ENCODE peak calls at places on chromosomes 1 and 21, in eight cellular contexts. I is MCF 10A; V is T-cell; M is KG1; E is activated T-helper 1 cell treated with anti-CD3 and anti-CD28 coated beads, Interleukin-2, amount 50 U/mL, for 16 hours; F is heart right ventricle; R is MV-4-11; A is pancreas. J is an unnamed sample.

GRCh38 chr21:39181205-39181818 is 1.9 kb downstream of the PSMG1 start:
- DNase-seq in I (no peak), V (no peak), M (no peak), E (no peak), F (no peak), R (no peak), A (no peak), J (no peak)

GRCh38 chr1:87428883-87429282 is 100.2 kb downstream of the LMO4 start:
- DNase-seq in I (no peak), V (no peak), M (no peak), E (no peak), F (no peak), R (no peak), A (no peak), J (no peak)

GRCh38 chr1:46491500-46492268 is 2.0 kb downstream of the DMBX1 start:
- DNase-seq in I (no peak), V (no peak), M (no peak), E (no peak), F (no peak), R (no peak), A (no peak), J (no peak)

GRCh38 chr1:119782541-119783338 is 14.0 kb upstream of the HMGCS2 start:
- DNase-seq in I (peak), V (no peak), M (no peak), E (no peak), F (no peak), R (no peak), A (no peak), J (no peak)

GRCh38 chr21:17858764-17859163 is 39.6 kb upstream of the C21orf91 start:
- DNase-seq in I (no peak), V (no peak), M (no peak), E (no peak), F (no peak), R (no peak), A (no peak), J (no peak)

GRCh38 chr1:46581685-46582455 is 22.2 kb downstream of the MKNK1 start:
- DNase-seq in I (no peak), V (no peak), M (peak), E (no peak), F (no peak), R (peak), A (no peak), J (no peak)

GRCh38 chr1:10616696-10617095 is 141.9 kb downstream of the PEX14 start:
- DNase-seq in I (no peak), V (no peak), M (no peak), E (no peak), F (no peak), R (no peak), A (no peak), J (no peak)

GRCh38 chr1:205810448-205811157 is 2.4 kb downstream of the SLC41A1 start:
- DNase-seq in I (no peak), V (no peak), M (no peak), E (no peak), F (no peak), R (no peak), A (no peak), J (no peak)

GRCh38 chr1:30451532-30452125 is 271.8 kb downstream of the MATN1 start:
- DNase-seq in I (no peak), V (no peak), M (no peak), E (no peak), F (no peak), R (no peak), A (no peak), J (no peak)

GRCh38 chr1:23528245-23528978 is 2.6 kb downstream of the E2F2 start:
- DNase-seq in I (peak), V (peak), M (peak), E (peak), F (peak), R (peak), A (peak), J (peak)

GRCh38 chr1:208803371-208803811 is 559.2 kb upstream of the PLXNA2 start:
- DNase-seq in I (no peak), V (no peak), M (no peak), E (no peak), F (no peak), R (no peak), A (no peak), J (no peak)

GRCh38 chr1:159915571-159916239 is 9.6 kb downstream of the TAGLN2 start:
- DNase-seq in I (no peak), V (no peak), M (no peak), E (no peak), F (no peak), R (no peak), A (no peak), J (peak)

GRCh38 chr1:229699613-229700242 is 73.7 kb downstream of the URB2 start:
- DNase-seq in I (peak), V (no peak), M (no peak), E (no peak), F (no peak), R (no peak), A (no peak), J (no peak)

GRCh38 chr1:145916745-145917144 is 1.8 kb downstream of the PEX11B start:
- DNase-seq in I (no peak), V (no peak), M (no peak), E (no peak), F (no peak), R (no peak), A (no peak), J (no peak)

GRCh38 chr1:94854458-94855306 is 34.5 kb downstream of the SLC44A3 start:
- DNase-seq in I (peak), V (peak), M (peak), E (peak), F (peak), R (peak), A (peak), J (peak)

GRCh38 chr1:43238104-43238503 is 31.7 kb upstream of the TMEM125 start:
- DNase-seq in I (peak), V (no peak), M (no peak), E (no peak), F (peak), R (peak), A (no peak), J (peak)

GRCh38 chr1:54934869-54935268 is 45.6 kb upstream of the TMEM61 start:
- DNase-seq in I (no peak), V (no peak), M (no peak), E (no peak), F (no peak), R (no peak), A (no peak), J (peak)

GRCh38 chr1:2594001-2594640 is 7.5 kb downstream of the PRXL2B start:
- DNase-seq in I (peak), V (no peak), M (no peak), E (no peak), F (peak), R (no peak), A (peak), J (no peak)

GRCh38 chr1:112614460-112615065 is 4.4 kb downstream of the ST7L start:
- DNase-seq in I (peak), V (no peak), M (no peak), E (no peak), F (no peak), R (peak), A (no peak), J (peak)

GRCh38 chr1:170682159-170682558 is 18.2 kb downstream of the PRRX1 start:
- DNase-seq in I (no peak), V (no peak), M (no peak), E (no peak), F (no peak), R (no peak), A (no peak), J (no peak)

GRCh38 chr1:54335396-54336056 is 70.7 kb downstream of the SSBP3 start:
- DNase-seq in I (peak), V (no peak), M (no peak), E (no peak), F (peak), R (peak), A (no peak), J (peak)